ENCODE peak calls at places on chromosomes 11 and 22, in four cellular contexts. Z is activated CD8-positive, alpha-beta T cell treated with anti-CD3 and anti-CD28 coated beads for 36 hours; O is adrenal gland; E is chondrocyte. X is an unnamed sample.

GRCh38 chr11:7651700-7652099 is 21.6 kb downstream of the CYB5R2 start:
- DNase-seq in Z (no peak), O (no peak), E (no peak), X (no peak)

GRCh38 chr11:120139316-120140069 is 1.6 kb upstream of the TRIM29 start:
- DNase-seq in Z (no peak), O (no peak), E (peak; percentile 61), X (no peak)

GRCh38 chr11:117316197-117316961 is at the start of gene BACE1:
- DNase-seq in Z (peak; percentile 27), O (peak; percentile 81), E (peak; percentile 83), X (peak; percentile 56)

GRCh38 chr22:32623943-32624342 is 149.3 kb downstream of the FBXO7 start:
- DNase-seq in Z (no peak), O (peak; percentile 40), E (no peak), X (peak; percentile 83)

GRCh38 chr22:27420817-27421361 is 380.7 kb downstream of the MN1 start:
- DNase-seq in Z (no peak), O (no peak), E (peak; percentile 96), X (peak; percentile 91)

GRCh38 chr11:12943276-12943675 is 65.8 kb upstream of the RASSF10 start:
- DNase-seq in Z (no peak), O (no peak), E (no peak), X (no peak)

GRCh38 chr11:9065614-9066431 is 25.6 kb downstream of the SCUBE2 start:
- DNase-seq in Z (no peak), O (peak; percentile 47), E (no peak), X (no peak)

GRCh38 chr11:35564246-35564595 is 38.8 kb upstream of the PAMR1 start:
- DNase-seq in Z (no peak), O (no peak), E (no peak), X (no peak)

GRCh38 chr22:50216684-50217520 is 16.1 kb downstream of the SELENOO start:
- DNase-seq in Z (no peak), O (peak; percentile 26), E (no peak), X (no peak)

GRCh38 chr22:42300286-42301071 is 30.0 kb upstream of the TCF20 start:
- DNase-seq in Z (peak; percentile 66), O (no peak), E (no peak), X (no peak)

GRCh38 chr22:48807155-48807554 is 1020.5 kb downstream of the BRD1 start:
- DNase-seq in Z (no peak), O (no peak), E (no peak), X (no peak)

GRCh38 chr11:79503028-79503427 is 62.2 kb upstream of the TENM4 start:
- DNase-seq in Z (no peak), O (no peak), E (no peak), X (no peak)

GRCh38 chr11:111392552-111392951 is 13.5 kb upstream of the POU2AF1 start:
- DNase-seq in Z (no peak), O (no peak), E (no peak), X (no peak)

GRCh38 chr11:3808846-3809623 is 675 bp downstream of the PGAP2 start:
- DNase-seq in Z (peak; percentile 55), O (no peak), E (no peak), X (peak; percentile 29)

GRCh38 chr11:118232659-118233058 is 7.8 kb upstream of the JAML start:
- DNase-seq in Z (peak; percentile 82), O (no peak), E (no peak), X (no peak)

GRCh38 chr11:123100378-123101085 is 38.6 kb upstream of the HSPA8 start:
- DNase-seq in Z (no peak), O (no peak), E (no peak), X (no peak)

GRCh38 chr11:71454470-71455113 is 1.6 kb downstream of the NADSYN1 start:
- DNase-seq in Z (peak; percentile 32), O (no peak), E (no peak), X (no peak)

GRCh38 chr11:92828576-92828975 is 140.9 kb upstream of the MTNR1B start:
- DNase-seq in Z (no peak), O (no peak), E (no peak), X (no peak)

GRCh38 chr11:92827132-92827531 is 142.3 kb upstream of the MTNR1B start:
- DNase-seq in Z (no peak), O (no peak), E (no peak), X (no peak)

GRCh38 chr11:92829121-92829520 is 140.3 kb upstream of the MTNR1B start:
- DNase-seq in Z (no peak), O (no peak), E (no peak), X (no peak)

GRCh38 chr11:92826136-92826535 is 143.3 kb upstream of the MTNR1B start:
- DNase-seq in Z (no peak), O (no peak), E (no peak), X (no peak)

DNA sequence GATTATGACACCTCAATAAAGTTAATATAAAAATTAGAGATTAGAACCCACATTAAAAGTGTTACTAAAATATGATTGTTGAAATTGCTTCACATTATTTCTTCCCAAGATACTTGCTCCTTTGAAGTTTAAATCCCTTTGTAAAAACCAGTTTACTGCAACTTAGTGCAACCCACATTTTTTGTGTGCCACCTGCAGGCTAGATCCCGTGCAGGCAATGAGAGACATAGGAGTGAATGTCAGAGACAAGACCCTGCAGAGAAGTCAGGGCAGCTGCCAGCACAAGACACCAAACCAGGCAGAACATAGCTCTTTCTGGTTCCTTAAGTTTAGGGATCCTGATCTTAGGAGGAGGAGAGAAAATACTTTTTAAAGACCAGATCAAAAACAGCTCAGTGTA is 142.9 kb upstream of the MTNR1B start:
- DNase-seq in Z (no peak), O (no peak), E (no peak), X (no peak)
- TF ChIP-seq CTCF in Z (no peak), O (no peak), E (peak; percentile 43), X (no peak)

GRCh38 chr11:131737357-131737756 is 366.9 kb downstream of the NTM start:
- DNase-seq in Z (no peak), O (no peak), E (no peak), X (no peak)
- TF ChIP-seq CTCF in Z (no peak), O (no peak), E (peak; percentile 64), X (peak; percentile 20)

GRCh38 chr11:121465709-121466062 is 12.9 kb upstream of the SORL1-AS1 start:
- DNase-seq in Z (no peak), O (no peak), E (no peak), X (no peak)
- TF ChIP-seq CTCF in Z (no peak), O (no peak), E (no peak), X (no peak)

DNA sequence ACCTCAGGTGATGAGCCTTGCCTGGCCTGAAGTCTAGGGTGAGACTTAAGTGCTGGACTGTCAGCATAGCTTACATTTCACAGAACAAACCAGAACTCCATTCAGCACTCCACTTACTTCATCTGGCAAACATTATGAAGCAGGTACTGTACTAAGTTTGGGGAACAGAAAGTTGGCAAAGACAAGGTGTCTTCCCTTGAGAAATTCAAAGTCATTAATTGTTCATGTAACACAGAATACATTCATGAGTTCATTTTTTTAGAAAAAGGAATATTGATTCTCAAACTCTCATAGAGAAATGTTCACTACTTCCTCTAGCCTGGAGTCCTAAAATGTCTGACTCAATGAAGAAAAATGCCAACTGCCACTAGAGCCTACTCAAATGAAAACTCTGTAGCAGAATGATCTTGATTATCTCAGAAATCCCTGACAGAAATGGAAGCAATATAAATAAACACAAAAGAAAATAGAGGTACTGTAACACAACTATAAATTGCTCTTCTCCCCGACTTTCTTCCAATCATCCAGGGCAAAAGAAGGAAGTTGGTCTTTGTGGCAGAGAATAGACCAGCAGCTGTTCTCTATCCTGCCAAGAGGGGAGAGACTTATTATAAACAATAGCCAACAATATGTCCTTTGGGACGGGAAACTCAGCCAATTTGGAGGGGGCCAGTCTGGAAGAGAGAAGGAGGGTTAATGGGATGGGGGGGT is 129.2 kb upstream of the MTMR2 start:
- DNase-seq in Z (no peak), O (no peak), E (no peak), X (no peak)
- TF ChIP-seq CTCF in Z (no peak), O (no peak), E (no peak), X (no peak)

DNA sequence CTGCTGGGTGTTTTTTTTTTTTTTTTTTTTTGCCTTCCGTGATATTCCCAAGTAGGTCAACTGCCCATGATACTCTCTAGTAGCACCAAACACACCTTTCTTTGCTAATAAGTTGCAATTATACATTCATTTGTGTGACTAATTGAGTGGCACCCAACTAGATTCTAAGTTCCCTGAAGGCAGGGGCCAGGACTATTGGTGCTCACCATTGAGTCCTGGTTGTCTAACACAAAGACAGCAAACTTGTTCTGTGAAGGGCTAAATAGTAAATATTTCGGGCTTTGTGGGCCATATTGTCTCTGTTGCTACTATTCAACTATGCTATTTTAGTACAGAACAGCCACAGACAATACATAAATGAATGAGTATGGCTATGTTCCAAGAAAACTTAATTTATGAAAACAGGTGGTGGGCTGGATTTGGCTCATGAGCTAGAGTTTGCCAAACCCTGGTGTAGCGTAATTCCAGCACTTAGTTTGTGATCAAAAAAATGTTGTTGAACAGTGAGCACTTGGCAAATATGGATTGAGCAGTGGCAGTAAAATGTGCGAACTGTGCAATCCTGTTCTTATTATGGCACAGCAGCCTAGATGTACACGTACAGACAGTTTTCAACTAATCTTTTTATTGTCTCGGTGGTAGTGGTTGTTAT is 11.3 kb downstream of the ENDOD1 start:
- DNase-seq in Z (no peak), O (no peak), E (no peak), X (no peak)
- TF ChIP-seq CTCF in Z (no peak), O (no peak), E (no peak), X (no peak)

GRCh38 chr11:26539517-26539916 is 32.5 kb downstream of the MUC15 start:
- DNase-seq in Z (no peak), O (no peak), E (no peak), X (no peak)
- TF ChIP-seq CTCF in Z (no peak), O (no peak), E (no peak), X (no peak)

GRCh38 chr22:37260396-37260795 is 16.3 kb upstream of the RAC2 start:
- DNase-seq in Z (no peak), O (no peak), E (peak; percentile 52), X (no peak)

GRCh38 chr22:37258810-37259472 is 14.9 kb upstream of the RAC2 start:
- DNase-seq in Z (no peak), O (no peak), E (peak; percentile 44), X (no peak)

GRCh38 chr22:37258005-37258790 is 14.1 kb upstream of the RAC2 start:
- DNase-seq in Z (no peak), O (no peak), E (peak; percentile 1), X (no peak)

GRCh38 chr22:37260939-37261338 is 16.9 kb upstream of the RAC2 start:
- DNase-seq in Z (peak; percentile 77), O (peak; percentile 58), E (peak; percentile 52), X (no peak)

DNA sequence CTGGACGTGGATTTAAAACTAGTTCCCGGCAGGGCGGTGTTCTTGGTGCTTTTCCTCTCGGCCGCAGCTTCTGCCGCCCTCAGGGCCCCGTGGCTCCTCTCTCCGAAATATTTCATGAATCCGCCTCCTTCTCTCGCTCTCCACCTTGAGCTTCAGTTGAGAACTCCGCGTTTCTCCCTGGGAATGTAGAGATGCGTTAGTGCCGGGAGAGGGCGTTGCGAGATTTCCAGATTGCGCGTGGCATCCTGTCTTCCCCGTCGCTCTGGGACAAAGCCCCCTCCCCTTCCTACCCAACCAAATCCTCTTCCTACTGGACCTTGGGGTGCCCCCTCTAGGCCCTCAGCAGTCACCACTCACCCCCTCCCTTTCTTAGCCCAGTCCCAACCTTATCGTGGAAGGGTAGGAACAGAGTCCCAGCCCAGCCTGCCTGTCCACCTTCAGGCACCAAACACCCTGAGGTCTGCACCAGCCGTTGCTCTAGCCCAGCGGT is 15.5 kb upstream of the RAC2 start:
- DNase-seq in Z (no peak), O (no peak), E (peak; percentile 44), X (no peak)
- TF ChIP-seq CTCF in Z (peak; percentile 31), O (peak; percentile 38), E (peak; percentile 82), X (peak; percentile 71)

X was measured in AG09319.